ENCODE peak calls at places on chromosome 20, in seven cellular contexts. S, E, V, T, N, Z and P are unnamed samples.
A peak's percentile ranks its signal among the peaks of the same experiment; 100 is the strongest.

GRCh38 chr20:44787299-44787698 is 23.0 kb downstream of the RIMS4 start:
- DNase-seq in S (no peak), E (no peak), V (no peak), T (no peak), N (no peak), Z (no peak), P (no peak)

GRCh38 chr20:32482251-32483220 is 102.6 kb downstream of the NOL4L start:
- DNase-seq in S (peak; percentile 78), E (peak; percentile 57), V (no peak), T (no peak), N (no peak), Z (no peak), P (peak; percentile 68)

GRCh38 chr20:18252597-18253451 is 35.5 kb upstream of the ZNF133 start:
- DNase-seq in S (peak; percentile 51), E (no peak), V (no peak), T (no peak), N (no peak), Z (no peak), P (no peak)

GRCh38 chr20:52242237-52243230 is 51.0 kb upstream of the ZFP64 start:
- DNase-seq in S (no peak), E (peak; percentile 10), V (no peak), T (no peak), N (peak; percentile 36), Z (peak; percentile 2), P (no peak)

GRCh38 chr20:4894409-4894808 is 106.9 kb downstream of the SLC23A2 start:
- DNase-seq in S (no peak), E (no peak), V (no peak), T (no peak), N (no peak), Z (no peak), P (no peak)

GRCh38 chr20:32610897-32611218 is 25.7 kb upstream of the NOL4L start:
- DNase-seq in S (no peak), E (no peak), V (no peak), T (no peak), N (no peak), Z (no peak), P (no peak)

GRCh38 chr20:17654649-17655285 is 27.3 kb downstream of the RRBP1 start:
- DNase-seq in S (no peak), E (no peak), V (no peak), T (no peak), N (peak; percentile 26), Z (no peak), P (peak; percentile 65)

GRCh38 chr20:57102160-57102559 is 164.3 kb downstream of the BMP7 start:
- DNase-seq in S (peak; percentile 15), E (no peak), V (no peak), T (no peak), N (no peak), Z (no peak), P (no peak)

GRCh38 chr20:35541118-35541782 is 628 bp upstream of the ERGIC3 start:
- DNase-seq in S (no peak), E (no peak), V (no peak), T (no peak), N (no peak), Z (no peak), P (no peak)

GRCh38 chr20:25389381-25389857 is 1.2 kb downstream of the ABHD12 start:
- DNase-seq in S (no peak), E (peak; percentile 14), V (no peak), T (no peak), N (peak; percentile 54), Z (no peak), P (no peak)

GRCh38 chr20:2816030-2816582 is at the start of gene TMEM239:
- DNase-seq in S (no peak), E (no peak), V (no peak), T (no peak), N (no peak), Z (no peak), P (no peak)

GRCh38 chr20:50412069-50412468 is 98.1 kb upstream of the PTPN1 start:
- DNase-seq in S (no peak), E (no peak), V (no peak), T (no peak), N (no peak), Z (no peak), P (no peak)

GRCh38 chr20:8079976-8080375 is 52.1 kb upstream of the PLCB1 start:
- DNase-seq in S (no peak), E (no peak), V (no peak), T (no peak), N (peak; percentile 9), Z (no peak), P (no peak)

GRCh38 chr20:53623454-53624206 is 30.0 kb upstream of the ZNF217 start:
- DNase-seq in S (no peak), E (peak; percentile 52), V (no peak), T (peak; percentile 35), N (peak; percentile 87), Z (peak; percentile 42), P (peak; percentile 64)

GRCh38 chr20:14062786-14063185 is 67.5 kb downstream of the MACROD2 start:
- DNase-seq in S (no peak), E (no peak), V (no peak), T (no peak), N (no peak), Z (no peak), P (no peak)

GRCh38 chr20:23146111-23146640 is 60.1 kb upstream of the CD93 start:
- DNase-seq in S (no peak), E (no peak), V (no peak), T (no peak), N (no peak), Z (no peak), P (no peak)

GRCh38 chr20:7379621-7380220 is 560.5 kb downstream of the HAO1 start:
- DNase-seq in S (no peak), E (no peak), V (no peak), T (no peak), N (peak; percentile 49), Z (no peak), P (no peak)

GRCh38 chr20:52313335-52313963 is 121.9 kb upstream of the ZFP64 start:
- DNase-seq in S (no peak), E (peak; percentile 30), V (peak; percentile 29), T (no peak), N (peak; percentile 26), Z (peak; percentile 2), P (peak; percentile 58)

GRCh38 chr20:25437153-25437581 is 29.7 kb downstream of the GINS1 start:
- DNase-seq in S (no peak), E (no peak), V (no peak), T (no peak), N (no peak), Z (no peak), P (no peak)